ENCODE peak calls at places on chromosomes 1 and 21, in five cellular contexts. M, D, F, S and U are unnamed samples.

GRCh38 chr1:42311138-42311537 is 23.9 kb downstream of the FOXJ3 start:
- DNase-seq in D (peak), M (no peak), F (no peak), S (no peak), U (no peak)

GRCh38 chr1:201535046-201535777 is 3.7 kb upstream of the NAV1 start:
- DNase-seq in F (no peak), D (peak), M (no peak), S (no peak), U (no peak)

GRCh38 chr1:15168479-15168878 is 14.9 kb downstream of the TMEM51 start:
- DNase-seq in F (no peak), M (no peak), D (peak), S (no peak), U (no peak)

GRCh38 chr21:44405948-44406872 is 49.1 kb upstream of the LRRC3 start:
- DNase-seq in M (no peak), D (no peak), F (no peak), S (no peak), U (peak)

GRCh38 chr1:26728645-26729044 is 32.8 kb downstream of the ARID1A start:
- DNase-seq in F (no peak), M (no peak), S (no peak), D (no peak), U (no peak)

GRCh38 chr1:202158810-202159533 is 1.4 kb downstream of the PTPN7 start:
- DNase-seq in M (no peak), F (no peak), D (no peak), S (peak), U (no peak)

GRCh38 chr1:171655215-171656116 is 3.0 kb upstream of the MYOC start:
- DNase-seq in D (peak), F (peak), S (peak), M (peak), U (peak)

GRCh38 chr1:17816511-17816910 is 61.4 kb downstream of the ACTL8 start:
- DNase-seq in F (no peak), D (no peak), S (no peak), M (no peak), U (no peak)

GRCh38 chr1:178271471-178271870 is 177.6 kb downstream of the RASAL2 start:
- DNase-seq in S (no peak), D (no peak), M (no peak), F (no peak), U (no peak)

GRCh38 chr1:192884241-192884640 is 75.4 kb downstream of the RGS2 start:
- DNase-seq in F (no peak), D (no peak), S (no peak), M (no peak), U (no peak)

GRCh38 chr1:170593173-170593572 is 61.2 kb downstream of the GORAB start:
- DNase-seq in D (no peak), S (no peak), F (no peak), M (no peak), U (no peak)

GRCh38 chr1:9871021-9871420 is 39.0 kb downstream of the CTNNBIP1 start:
- DNase-seq in F (no peak), S (no peak), D (no peak), M (no peak), U (no peak)

GRCh38 chr1:211118407-211119102 is 15.4 kb downstream of the KCNH1 start:
- DNase-seq in M (no peak), F (no peak), S (no peak), D (peak), U (no peak)

GRCh38 chr1:43783671-43784205 is 76.4 kb downstream of the ST3GAL3 start:
- DNase-seq in F (no peak), M (no peak), S (no peak), D (peak), U (no peak)

GRCh38 chr21:45329261-45330074 is 41.8 kb upstream of the POFUT2 start:
- DNase-seq in M (no peak), S (no peak), D (peak), F (peak), U (peak)

GRCh38 chr21:40902299-40902698 is 55.3 kb upstream of the DSCAM start:
- DNase-seq in F (no peak), M (no peak), S (no peak), D (no peak), U (no peak)

GRCh38 chr21:45316871-45317400 is 29.2 kb upstream of the POFUT2 start:
- DNase-seq in M (no peak), F (peak), S (no peak), D (no peak), U (peak)

GRCh38 chr1:28136636-28137613 is 39.6 kb downstream of the PTAFR start:
- DNase-seq in F (no peak), S (no peak), M (no peak), D (peak), U (no peak)

GRCh38 chr1:182391028-182391361 is 595 bp downstream of the GLUL start:
- DNase-seq in F (no peak), S (no peak), M (no peak), D (no peak), U (no peak)

GRCh38 chr1:42739753-42740700 is at the start of gene CLDN19:
- DNase-seq in D (no peak), F (no peak), M (no peak), S (no peak), U (no peak)

GRCh38 chr1:182657026-182657425 is 27.4 kb downstream of the RGS8 start:
- DNase-seq in S (no peak), D (no peak), F (no peak), M (no peak), U (no peak)

GRCh38 chr1:63169057-63169456 is 153.3 kb upstream of the FOXD3 start:
- DNase-seq in S (no peak), D (no peak), F (no peak), M (no peak), U (no peak)

GRCh38 chr21:27511241-27511640 is 544.4 kb upstream of the ADAMTS5 start:
- DNase-seq in F (no peak), M (no peak), D (no peak), S (no peak), U (no peak)

GRCh38 chr1:214260561-214261205 is 20.3 kb upstream of the SMYD2 start:
- DNase-seq in F (no peak), S (no peak), M (no peak), D (no peak), U (no peak)

GRCh38 chr1:66981679-66982078 is 56.9 kb downstream of the MIER1 start:
- DNase-seq in D (no peak), F (no peak), M (no peak), S (peak), U (no peak)

GRCh38 chr1:157455318-157455717 is 97.0 kb downstream of the FCRL5 start:
- DNase-seq in M (no peak), D (no peak), S (no peak), F (no peak), U (no peak)

GRCh38 chr1:26031196-26031902 is 9.8 kb downstream of the EXTL1 start:
- DNase-seq in M (no peak), F (no peak), S (no peak), D (no peak), U (no peak)

GRCh38 chr1:116911166-116911553 is 1.4 kb downstream of the PTGFRN start:
- DNase-seq in M (no peak), D (no peak), S (no peak), F (no peak), U (no peak)

GRCh38 chr1:7335224-7335879 is 435.7 kb upstream of the VAMP3 start:
- DNase-seq in F (no peak), M (no peak), D (peak), S (no peak), U (no peak)
- TF ChIP-seq CTCF in F (no peak), M (no peak), D (no peak), S (no peak), U (no peak)

GRCh38 chr1:31789259-31790065 is 25.3 kb upstream of the ADGRB2 start:
- DNase-seq in M (peak), F (peak), S (peak), D (peak), U (peak)
- TF ChIP-seq CTCF in M (peak), F (peak), S (peak), D (peak), U (peak)

DNA sequence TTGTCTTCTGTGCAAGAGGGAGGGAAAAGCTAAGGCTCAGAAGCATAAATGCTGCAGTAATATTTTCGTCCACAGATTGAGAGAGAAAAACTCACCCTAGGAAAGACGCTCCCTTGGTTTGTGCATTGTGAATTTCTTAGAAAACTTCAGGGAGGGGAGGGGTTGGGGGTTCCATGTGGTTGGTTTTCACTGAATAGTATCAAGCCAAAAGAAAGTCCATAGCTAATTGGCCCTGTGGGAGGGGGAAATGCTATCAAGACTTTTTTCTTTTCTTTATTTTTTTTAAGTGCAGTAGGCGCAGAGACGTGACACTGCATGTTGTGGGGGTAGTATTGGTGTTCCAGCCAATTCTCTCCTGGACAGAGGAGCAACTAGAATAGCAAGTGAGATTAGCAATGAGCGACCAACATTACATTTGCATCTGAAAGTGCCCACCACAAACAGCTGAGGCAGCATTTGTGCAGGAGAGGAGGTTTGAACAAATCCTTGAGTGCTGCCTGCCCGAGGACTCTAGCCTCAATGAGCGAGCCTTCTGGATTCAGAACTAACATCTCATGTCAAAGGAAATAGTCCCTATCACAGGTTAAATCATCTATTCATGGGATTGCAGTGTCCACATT is 118.1 kb upstream of the MARK1 start:
- DNase-seq in M (no peak), D (no peak), F (no peak), S (no peak), U (no peak)
- TF ChIP-seq CTCF in M (no peak), D (no peak), F (no peak), S (no peak), U (no peak)

DNA sequence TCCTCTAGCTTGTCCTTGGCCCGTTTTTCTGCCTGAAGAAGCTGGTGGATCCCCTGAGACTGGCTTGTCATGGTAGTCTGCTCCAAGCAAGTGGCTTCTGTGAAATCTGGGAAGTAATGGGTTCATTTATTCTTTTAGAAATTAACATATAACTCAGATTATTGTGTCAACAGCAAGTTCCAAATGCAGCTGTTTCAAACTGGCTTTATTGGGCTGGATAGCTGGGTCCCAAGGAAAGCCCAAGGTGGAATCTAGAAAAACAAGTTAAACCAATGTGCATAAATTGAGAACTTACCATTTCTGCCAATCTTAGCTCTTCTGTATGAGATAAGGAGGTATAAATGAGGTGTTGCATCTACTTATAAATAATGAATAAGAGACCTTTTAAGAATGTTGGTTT is at the start of gene ATP6V1G3:
- DNase-seq in D (no peak), S (no peak), M (no peak), F (no peak), U (no peak)
- TF ChIP-seq CTCF in D (no peak), S (no peak), M (no peak), F (no peak), U (no peak)

GRCh38 chr1:76262591-76262990 is 188.0 kb downstream of the ST6GALNAC3 start:
- DNase-seq in M (no peak), F (no peak), S (no peak), D (no peak), U (no peak)

GRCh38 chr1:76267631-76268030 is 193.1 kb downstream of the ST6GALNAC3 start:
- DNase-seq in D (no peak), M (no peak), S (no peak), F (no peak), U (no peak)

GRCh38 chr1:76266762-76267161 is 192.2 kb downstream of the ST6GALNAC3 start:
- DNase-seq in M (no peak), F (no peak), S (no peak), D (no peak), U (no peak)

GRCh38 chr1:76268341-76268740 is 193.8 kb downstream of the ST6GALNAC3 start:
- DNase-seq in D (no peak), F (no peak), M (no peak), S (no peak), U (no peak)

DNA sequence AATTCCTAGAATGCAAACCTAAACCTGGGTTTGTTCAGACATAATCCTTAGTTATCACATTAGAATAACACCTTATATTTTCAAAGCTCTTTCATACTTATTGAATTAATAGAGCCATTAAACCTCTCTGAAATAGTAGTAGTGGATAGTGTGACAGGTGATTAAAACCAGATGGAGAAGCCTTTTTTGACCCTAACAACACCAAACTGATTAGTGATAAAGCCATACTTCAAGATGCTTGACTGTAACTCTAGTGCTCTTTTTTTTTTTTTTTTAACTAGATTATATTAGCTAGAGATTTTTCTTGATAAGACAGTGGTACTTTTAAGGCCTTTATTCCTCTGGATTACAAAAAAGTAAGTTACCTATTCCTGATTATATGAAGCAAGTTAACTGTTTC is 190.1 kb downstream of the ST6GALNAC3 start:
- DNase-seq in D (no peak), S (no peak), M (no peak), F (no peak), U (no peak)
- TF ChIP-seq CTCF in D (no peak), S (no peak), M (no peak), F (no peak), U (no peak)

DNA sequence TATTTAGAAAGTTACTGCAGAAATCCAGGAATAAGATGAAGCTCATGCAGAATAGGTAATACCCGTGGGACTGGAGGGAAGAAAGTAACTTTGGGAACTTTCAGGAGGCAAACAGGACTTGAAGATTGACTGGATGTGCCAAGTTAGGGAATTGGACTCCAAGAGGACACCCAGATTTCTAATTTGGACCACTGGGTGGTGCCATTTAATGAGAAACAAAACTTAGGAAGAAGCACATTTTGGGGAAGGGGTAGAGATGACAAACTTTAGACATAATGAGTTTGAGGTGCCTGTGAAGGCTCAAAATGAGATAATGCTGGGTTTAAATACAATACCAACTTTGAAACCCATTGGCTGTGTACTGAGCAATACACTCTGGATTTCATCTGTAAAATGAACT is 3.3 kb upstream of the B4GALT3 start:
- DNase-seq in M (no peak), S (no peak), D (peak), F (no peak), U (no peak)
- TF ChIP-seq CTCF in M (no peak), S (peak), D (peak), F (peak), U (no peak)

DNA sequence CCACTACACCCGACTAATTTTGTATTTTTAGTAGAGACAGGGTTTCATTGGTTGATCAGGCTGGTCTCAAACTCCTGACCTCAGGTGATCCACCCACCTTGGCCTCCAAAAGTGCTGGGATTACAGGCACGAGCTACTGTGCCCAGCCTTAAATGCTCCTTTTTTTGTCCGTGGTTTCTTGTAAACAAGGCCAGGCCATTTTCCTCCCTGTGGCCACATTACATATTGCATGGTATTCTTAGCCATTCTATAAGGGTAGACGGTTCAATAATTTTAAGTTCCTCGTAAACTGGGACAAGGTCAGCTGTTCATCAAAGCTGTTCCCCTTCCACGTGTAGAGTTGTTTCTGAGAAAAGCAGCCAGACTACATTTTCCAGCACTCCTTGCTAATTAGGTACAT is 10.3 kb upstream of the LUZP1 start:
- DNase-seq in M (no peak), D (no peak), F (no peak), S (no peak), U (no peak)
- TF ChIP-seq CTCF in M (no peak), D (peak), F (peak), S (no peak), U (no peak)

DNA sequence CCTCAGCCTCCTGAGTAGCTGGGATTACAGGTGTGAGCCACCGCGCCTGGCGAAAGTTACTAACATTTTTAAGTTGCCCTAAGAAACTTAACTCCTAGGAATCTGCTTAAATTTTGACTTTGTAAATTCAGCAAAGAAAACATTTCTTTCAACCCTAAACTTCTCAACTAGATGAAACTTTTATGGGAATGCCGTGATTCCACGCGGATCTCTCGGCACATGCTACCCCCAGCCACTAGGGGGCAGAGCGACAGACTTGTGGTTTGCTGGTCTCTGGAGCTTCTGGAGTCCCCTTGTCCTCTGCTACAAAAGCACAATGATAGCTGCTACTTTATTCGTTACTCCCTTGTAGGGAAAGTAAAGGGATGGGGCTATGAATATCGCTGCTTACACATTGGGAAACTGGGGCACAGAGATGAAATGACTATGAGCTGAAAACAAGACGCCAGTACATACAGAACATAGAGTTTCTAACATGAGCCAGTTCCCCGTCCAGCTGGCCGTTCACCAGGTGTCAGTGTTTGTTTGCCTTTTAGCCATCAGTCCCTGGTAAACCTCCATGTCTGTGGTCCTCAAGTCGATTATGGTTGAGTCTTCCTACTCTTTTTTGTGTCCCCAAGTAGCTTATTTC is 114.7 kb downstream of the PBX1 start:
- DNase-seq in M (no peak), F (no peak), S (no peak), D (peak), U (no peak)
- TF ChIP-seq CTCF in M (no peak), F (peak), S (peak), D (peak), U (no peak)